ENCODE peak calls at places on chromosomes 2 and 18, in nine cellular contexts. Z is neural crest cell, A is AG04449, R is epithelial cell of proximal tubule, V is fibroblast of pulmonary artery, T is retinal pigment epithelial cell, I is AG04450, P is A549, K is AG09309. M is an unnamed sample.

GRCh38 chr2:23620841-23621341 is 235.9 kb downstream of the KLHL29 start:
- DNase-seq in Z (no peak), A (peak), R (no peak), V (peak), T (peak), I (no peak), P (no peak), K (no peak), M (no peak)

GRCh38 chr2:241499146-241499965 is 9.0 kb downstream of the STK25 start:
- DNase-seq in Z (no peak), A (no peak), R (no peak), V (no peak), T (no peak), I (no peak), P (no peak), K (no peak), M (no peak)

GRCh38 chr2:234249006-234249405 is 198.5 kb downstream of the SPP2 start:
- DNase-seq in Z (no peak), A (no peak), R (no peak), V (no peak), T (no peak), I (no peak), P (peak), K (no peak), M (no peak)

GRCh38 chr2:112493858-112494648 is 12.1 kb downstream of the TTL start:
- DNase-seq in Z (no peak), A (no peak), R (no peak), V (peak), T (no peak), I (no peak), P (peak), K (no peak), M (no peak)

GRCh38 chr2:208183937-208184336 is 5.9 kb downstream of the C2orf80 start:
- DNase-seq in Z (no peak), A (no peak), R (no peak), V (no peak), T (no peak), I (no peak), P (no peak), K (no peak), M (no peak)

GRCh38 chr2:128293426-128293755 is 25.3 kb downstream of the HS6ST1 start:
- DNase-seq in Z (no peak), A (no peak), R (no peak), V (no peak), T (no peak), I (no peak), P (no peak), K (no peak), M (no peak)

GRCh38 chr2:229474125-229474524 is 203.0 kb upstream of the PID1 start:
- DNase-seq in Z (no peak), A (no peak), R (no peak), V (no peak), T (no peak), I (no peak), P (no peak), K (no peak), M (no peak)

GRCh38 chr2:232013701-232014353 is 52.3 kb downstream of the DIS3L2 start:
- DNase-seq in Z (no peak), A (peak), R (peak), V (peak), T (peak), I (peak), P (no peak), K (peak), M (no peak)

GRCh38 chr2:203909946-203910476 is 26.6 kb upstream of the ICOS start:
- DNase-seq in Z (no peak), A (no peak), R (no peak), V (no peak), T (no peak), I (no peak), P (no peak), K (no peak), M (no peak)

GRCh38 chr18:22558945-22559385 is 141.2 kb upstream of the CTAGE1 start:
- DNase-seq in Z (peak), A (no peak), R (no peak), V (peak), T (no peak), I (no peak), P (peak), K (no peak), M (peak)

GRCh38 chr2:46849080-46849715 is 66.4 kb downstream of the MCFD2 start:
- DNase-seq in Z (no peak), A (no peak), R (no peak), V (peak), T (peak), I (no peak), P (peak), K (no peak), M (no peak)

DNA sequence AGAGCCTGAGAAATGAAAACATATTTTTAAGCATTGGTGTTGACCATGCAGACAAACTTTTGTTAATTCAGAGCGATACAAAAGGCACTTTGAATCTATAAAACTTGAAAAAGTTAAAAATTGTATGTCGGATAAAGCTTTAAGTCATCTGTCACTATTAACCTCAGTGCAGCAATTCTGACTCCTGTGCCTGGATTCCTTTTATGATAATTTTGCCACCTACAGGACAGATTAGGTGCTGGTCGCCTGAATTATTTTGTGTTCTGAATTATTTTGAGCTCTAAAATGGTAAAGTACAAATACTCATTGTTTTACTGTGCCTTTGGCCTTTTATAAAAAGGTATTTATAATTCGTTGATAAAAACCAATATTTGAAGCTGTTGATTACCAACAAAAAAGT is 19.4 kb upstream of the RNF138 start:
- DNase-seq in Z (no peak), A (no peak), R (no peak), V (peak), T (no peak), I (no peak), P (no peak), K (no peak), M (no peak)
- TF ChIP-seq CTCF in Z (peak), A (peak), R (peak), V (peak), T (peak), I (peak), P (peak), K (no peak), M (peak)

DNA sequence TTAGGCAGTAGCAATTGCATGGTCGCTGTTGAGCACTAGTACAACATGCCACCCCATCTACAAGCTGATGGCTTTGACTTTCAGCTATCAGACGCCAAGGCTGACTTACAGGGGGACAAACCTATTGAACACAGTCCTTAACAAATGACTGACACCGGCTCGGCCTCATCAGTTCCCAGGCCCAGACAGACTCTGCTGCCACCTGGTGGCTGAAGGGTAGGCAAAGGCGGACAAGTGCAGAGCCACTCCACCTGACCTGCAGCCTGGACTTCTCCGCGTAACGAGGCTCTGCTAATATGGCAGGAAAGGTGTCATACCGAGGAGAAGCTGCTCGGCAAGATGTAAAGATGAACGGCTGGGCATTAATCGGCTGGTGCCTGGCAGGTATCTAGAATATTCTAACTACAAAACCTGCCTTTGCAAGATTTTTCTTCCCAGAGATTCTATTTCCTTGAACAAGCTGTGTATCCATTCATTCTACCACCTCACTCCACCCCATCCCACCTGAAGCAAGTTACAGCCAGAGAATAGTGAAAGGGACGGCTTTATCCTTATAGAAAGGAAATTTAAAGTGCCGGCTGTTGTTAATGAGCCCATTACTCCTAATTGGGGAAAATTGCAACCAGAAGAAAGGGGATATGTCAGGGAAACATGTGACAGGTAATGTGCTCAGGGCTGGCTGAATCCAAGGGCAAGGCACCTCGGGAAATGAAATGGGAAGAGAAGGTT is 67.4 kb downstream of the STEAP3 start:
- DNase-seq in Z (peak), A (peak), R (no peak), V (peak), T (peak), I (no peak), P (peak), K (no peak), M (peak)
- TF ChIP-seq CTCF in Z (peak), A (peak), R (peak), V (peak), T (peak), I (peak), P (peak), K (peak), M (peak)

DNA sequence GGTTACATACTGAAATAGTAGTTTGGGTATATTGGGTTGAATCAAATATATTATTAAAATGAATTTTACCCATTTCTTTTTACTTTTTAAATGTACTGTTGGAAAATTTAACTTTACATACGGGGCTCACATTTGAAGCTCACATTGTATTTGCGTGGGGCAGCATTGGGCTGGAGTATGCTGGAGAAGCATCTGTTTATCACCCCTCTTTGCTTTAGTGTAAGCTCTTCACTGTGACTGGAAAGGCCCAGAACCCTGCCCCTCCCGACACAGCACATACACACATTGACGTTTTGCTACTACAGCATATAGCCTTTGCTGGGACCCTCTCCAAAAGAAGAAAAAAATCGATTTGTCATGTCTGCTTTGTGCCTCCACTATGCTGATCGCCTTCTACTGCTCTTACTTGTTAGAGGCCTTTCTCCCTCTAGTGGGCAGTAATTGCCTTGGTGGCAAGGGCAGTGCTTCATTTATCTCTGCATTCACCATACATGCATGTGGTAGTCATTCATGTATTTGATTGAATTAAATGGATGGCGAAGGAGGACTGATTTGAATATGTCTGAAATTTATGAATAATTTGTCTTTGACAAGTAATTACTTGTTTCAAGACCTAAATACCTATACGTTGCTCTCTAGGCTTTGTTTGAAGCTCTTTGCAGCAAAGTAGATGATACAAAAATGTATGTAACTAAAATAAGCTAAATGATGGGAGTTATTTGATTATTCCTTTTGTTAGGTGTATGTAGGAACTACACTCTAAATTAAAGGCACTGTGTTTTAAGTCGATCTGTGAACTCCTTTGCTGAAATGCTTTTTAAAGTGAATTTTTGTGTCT is 37.4 kb downstream of the VAPA start:
- DNase-seq in Z (no peak), A (no peak), R (peak), V (peak), T (peak), I (peak), P (peak), K (no peak), M (peak)
- TF ChIP-seq CTCF in Z (peak), A (peak), R (peak), V (peak), T (peak), I (peak), P (peak), K (peak), M (peak)

DNA sequence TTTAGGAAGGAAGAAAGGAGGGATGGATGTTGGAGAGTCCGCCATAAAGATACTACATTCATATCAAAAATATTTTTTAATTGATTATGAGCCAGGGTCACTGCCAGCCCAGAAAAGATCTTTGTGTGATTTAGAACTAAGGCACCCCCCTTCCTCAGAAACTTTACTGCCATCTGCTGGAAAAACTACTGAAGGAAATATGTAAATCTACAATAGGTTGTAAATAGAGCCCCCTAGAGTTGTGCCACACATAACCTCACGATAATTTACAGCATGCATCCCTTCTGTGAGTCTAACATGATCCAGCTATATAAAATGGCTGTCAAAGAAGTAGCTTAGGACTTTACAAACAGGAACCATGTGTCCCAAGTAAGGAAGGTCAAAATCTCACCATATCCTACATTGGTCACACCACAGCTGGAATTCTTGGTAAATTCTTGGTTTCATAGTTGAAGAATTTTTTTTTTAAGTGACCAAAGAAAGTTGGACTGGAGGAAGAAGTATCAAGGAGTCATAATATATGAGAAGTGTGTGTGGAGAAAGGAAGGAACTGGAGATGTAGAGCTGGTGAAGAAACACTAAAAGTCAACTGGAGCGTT is 152.5 kb downstream of the CYP26B1 start:
- DNase-seq in Z (no peak), A (no peak), R (no peak), V (peak), T (no peak), I (no peak), P (peak), K (no peak), M (no peak)
- TF ChIP-seq CTCF in Z (peak), A (peak), R (peak), V (peak), T (peak), I (peak), P (peak), K (peak), M (no peak)

GRCh38 chr2:6447209-6447608 is 418.5 kb downstream of the CMPK2 start:
- DNase-seq in Z (no peak), A (no peak), R (no peak), V (no peak), T (no peak), I (no peak), P (no peak), K (no peak), M (no peak)

GRCh38 chr2:6454286-6454990 is 411.3 kb downstream of the CMPK2 start:
- DNase-seq in Z (no peak), A (no peak), R (no peak), V (no peak), T (no peak), I (no peak), P (no peak), K (no peak), M (no peak)

DNA sequence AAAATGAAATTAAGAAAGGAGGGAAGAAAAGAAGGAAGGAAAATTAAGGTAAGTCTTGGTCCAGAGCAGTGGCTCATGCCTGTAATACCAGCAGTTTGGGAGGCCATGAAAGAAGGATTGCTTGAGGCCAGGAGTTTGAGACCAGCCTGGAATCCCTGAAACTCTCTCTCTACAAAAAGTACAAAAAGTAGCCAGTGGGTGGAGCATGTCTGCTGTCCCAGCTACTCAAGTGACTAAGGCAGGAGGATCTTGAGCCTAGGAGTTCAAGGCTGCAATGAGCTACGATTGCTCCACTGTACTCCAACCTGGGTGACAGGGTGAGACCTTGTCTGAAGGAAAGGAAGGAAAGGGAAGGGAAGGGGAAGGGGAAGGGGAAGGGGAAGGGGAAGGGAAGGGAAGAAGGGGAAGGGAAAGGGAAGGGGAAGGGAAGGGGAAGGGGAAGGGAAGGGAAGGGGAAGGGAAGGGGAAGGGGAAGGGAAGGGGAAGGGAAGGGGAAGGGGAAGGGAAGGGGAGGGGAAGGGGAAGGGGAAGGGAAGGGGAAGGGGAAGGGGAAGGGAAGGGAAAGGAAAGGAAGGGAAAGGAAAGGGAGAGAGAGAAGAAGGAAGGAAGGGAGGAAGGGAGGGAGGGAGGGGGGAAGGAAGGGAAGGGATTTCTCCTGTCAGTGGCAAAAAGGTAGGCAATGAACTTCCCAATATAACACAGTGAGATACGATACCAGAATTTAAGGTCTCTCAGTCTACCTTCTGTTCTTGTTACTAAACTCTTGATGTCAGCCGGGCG is 412.8 kb downstream of the CMPK2 start:
- DNase-seq in Z (no peak), A (no peak), R (no peak), V (no peak), T (no peak), I (no peak), P (peak), K (no peak), M (no peak)
- TF ChIP-seq CTCF in Z (peak), A (no peak), R (peak), V (no peak), T (peak), I (peak), P (no peak), K (no peak), M (no peak)

GRCh38 chr2:61966087-61966727 is 60.7 kb downstream of the COMMD1 start:
- DNase-seq in Z (no peak), A (no peak), R (no peak), V (no peak), T (no peak), I (no peak), P (no peak), K (no peak), M (no peak)
- TF ChIP-seq CTCF in Z (no peak), A (no peak), R (no peak), V (no peak), T (no peak), I (no peak), P (no peak), K (no peak), M (no peak)

DNA sequence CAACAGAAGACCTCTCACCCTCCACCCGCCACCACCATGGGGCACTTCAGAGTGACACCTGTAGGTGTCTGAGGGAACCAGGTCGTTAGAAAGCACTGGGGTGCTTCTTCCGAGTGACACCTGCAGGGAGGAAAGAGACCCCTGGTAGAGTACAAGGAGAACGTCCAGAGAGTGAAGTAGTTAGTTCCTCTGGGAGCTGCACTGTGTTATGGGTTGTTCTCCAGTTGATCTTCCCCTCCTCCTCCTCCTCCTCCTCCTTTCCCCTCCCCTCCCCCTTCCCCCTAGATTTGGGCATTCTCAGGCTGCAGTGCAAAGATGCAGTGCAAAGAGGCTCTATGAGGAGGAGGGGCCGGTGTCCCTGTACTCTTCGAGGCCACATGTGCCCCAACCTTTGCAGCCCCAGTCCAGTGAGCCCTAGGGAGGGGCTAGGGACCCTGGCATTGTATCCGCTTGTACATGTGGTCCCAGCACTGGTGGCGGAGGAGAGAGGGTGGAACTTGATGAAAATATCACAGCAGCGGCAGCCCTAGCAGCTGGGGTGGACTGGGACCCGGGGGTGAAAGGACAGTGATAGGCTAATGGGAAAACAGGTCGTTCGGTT is 850 bp downstream of the DNAJB2 start:
- DNase-seq in Z (no peak), A (no peak), R (no peak), V (no peak), T (no peak), I (no peak), P (no peak), K (no peak), M (no peak)
- TF ChIP-seq CTCF in Z (no peak), A (no peak), R (no peak), V (no peak), T (no peak), I (no peak), P (no peak), K (no peak), M (no peak)

GRCh38 chr2:230925443-230925878 is 419 bp upstream of the GPR55 start:
- DNase-seq in Z (no peak), A (no peak), R (no peak), V (no peak), T (no peak), I (no peak), P (no peak), K (no peak), M (no peak)

GRCh38 chr2:230924092-230924469 is 961 bp downstream of the GPR55 start:
- DNase-seq in Z (no peak), A (no peak), R (no peak), V (no peak), T (no peak), I (no peak), P (no peak), K (no peak), M (no peak)

GRCh38 chr2:230924470-230925341 is at the start of gene GPR55:
- DNase-seq in Z (no peak), A (no peak), R (no peak), V (no peak), T (no peak), I (no peak), P (no peak), K (no peak), M (peak)

GRCh38 chr2:230927711-230928341 is 2.8 kb upstream of the GPR55 start:
- DNase-seq in Z (no peak), A (no peak), R (no peak), V (no peak), T (no peak), I (no peak), P (no peak), K (no peak), M (no peak)

GRCh38 chr2:230925879-230926765 is 1.1 kb upstream of the GPR55 start:
- DNase-seq in Z (no peak), A (no peak), R (no peak), V (no peak), T (no peak), I (no peak), P (peak), K (no peak), M (no peak)
- TF ChIP-seq CTCF in Z (no peak), A (no peak), R (peak), V (peak), T (peak), I (no peak), P (no peak), K (peak), M (no peak)